ENCODE peak calls at places on chromosome 13, in ten cellular contexts. One of them, this sample, is unnamed.

GRCh38 chr13:111213964-111214726 is 99.0 kb downstream of the ARHGEF7 start:
- DNase-seq in neural crest cell: no peak
- DNase-seq in CD8-positive, alpha-beta T cell: no peak
- DNase-seq in head of caudate nucleus: no peak
- DNase-seq in naive thymus-derived CD8-positive, alpha-beta T cell: no peak
- DNase-seq in NCI-H1092 treated with DMSO at 0.1 percent for 48 hours: peak
- DNase-seq in HTR-8/SVneo: no peak
- DNase-seq in activated T-cell treated with anti-CD3 and anti-CD28 coated beads, Interleukin-2, amount 50 U/mL, for 4 hours: no peak
- DNase-seq in stimulated activated naive CD4-positive, alpha-beta T cell: no peak
- DNase-seq in heart right ventricle: no peak
- DNase-seq in this sample: no peak

GRCh38 chr13:113537909-113538688 is 46.5 kb upstream of the TFDP1 start:
- DNase-seq in neural crest cell: no peak
- DNase-seq in CD8-positive, alpha-beta T cell: no peak
- DNase-seq in head of caudate nucleus: no peak
- DNase-seq in naive thymus-derived CD8-positive, alpha-beta T cell: no peak
- DNase-seq in NCI-H1092 treated with DMSO at 0.1 percent for 48 hours: no peak
- DNase-seq in HTR-8/SVneo: no peak
- DNase-seq in activated T-cell treated with anti-CD3 and anti-CD28 coated beads, Interleukin-2, amount 50 U/mL, for 4 hours: no peak
- DNase-seq in stimulated activated naive CD4-positive, alpha-beta T cell: no peak
- DNase-seq in heart right ventricle: no peak
- DNase-seq in this sample: no peak

GRCh38 chr13:49517461-49517860 is 21.7 kb downstream of the PHF11 start:
- DNase-seq in neural crest cell: peak
- DNase-seq in CD8-positive, alpha-beta T cell: no peak
- DNase-seq in head of caudate nucleus: peak
- DNase-seq in naive thymus-derived CD8-positive, alpha-beta T cell: no peak
- DNase-seq in NCI-H1092 treated with DMSO at 0.1 percent for 48 hours: no peak
- DNase-seq in HTR-8/SVneo: peak
- DNase-seq in activated T-cell treated with anti-CD3 and anti-CD28 coated beads, Interleukin-2, amount 50 U/mL, for 4 hours: no peak
- DNase-seq in stimulated activated naive CD4-positive, alpha-beta T cell: no peak
- DNase-seq in heart right ventricle: peak
- DNase-seq in this sample: no peak

GRCh38 chr13:30752991-30753616 is 17.8 kb downstream of the ALOX5AP start:
- DNase-seq in neural crest cell: no peak
- DNase-seq in CD8-positive, alpha-beta T cell: no peak
- DNase-seq in head of caudate nucleus: no peak
- DNase-seq in naive thymus-derived CD8-positive, alpha-beta T cell: no peak
- DNase-seq in NCI-H1092 treated with DMSO at 0.1 percent for 48 hours: peak
- DNase-seq in HTR-8/SVneo: no peak
- DNase-seq in activated T-cell treated with anti-CD3 and anti-CD28 coated beads, Interleukin-2, amount 50 U/mL, for 4 hours: no peak
- DNase-seq in stimulated activated naive CD4-positive, alpha-beta T cell: no peak
- DNase-seq in heart right ventricle: no peak
- DNase-seq in this sample: no peak

GRCh38 chr13:66353664-66354063 is 876.5 kb downstream of the PCDH9 start:
- DNase-seq in neural crest cell: no peak
- DNase-seq in CD8-positive, alpha-beta T cell: no peak
- DNase-seq in head of caudate nucleus: no peak
- DNase-seq in naive thymus-derived CD8-positive, alpha-beta T cell: no peak
- DNase-seq in NCI-H1092 treated with DMSO at 0.1 percent for 48 hours: peak
- DNase-seq in HTR-8/SVneo: no peak
- DNase-seq in activated T-cell treated with anti-CD3 and anti-CD28 coated beads, Interleukin-2, amount 50 U/mL, for 4 hours: no peak
- DNase-seq in stimulated activated naive CD4-positive, alpha-beta T cell: no peak
- DNase-seq in heart right ventricle: no peak
- DNase-seq in this sample: no peak

GRCh38 chr13:40777166-40777956 is 6.4 kb upstream of the MRPS31 start:
- DNase-seq in neural crest cell: peak
- DNase-seq in CD8-positive, alpha-beta T cell: peak
- DNase-seq in head of caudate nucleus: no peak
- DNase-seq in naive thymus-derived CD8-positive, alpha-beta T cell: no peak
- DNase-seq in NCI-H1092 treated with DMSO at 0.1 percent for 48 hours: peak
- DNase-seq in HTR-8/SVneo: peak
- DNase-seq in activated T-cell treated with anti-CD3 and anti-CD28 coated beads, Interleukin-2, amount 50 U/mL, for 4 hours: no peak
- DNase-seq in stimulated activated naive CD4-positive, alpha-beta T cell: no peak
- DNase-seq in heart right ventricle: no peak
- DNase-seq in this sample: peak

GRCh38 chr13:109427695-109428094 is 358.7 kb downstream of the IRS2 start:
- DNase-seq in neural crest cell: no peak
- DNase-seq in CD8-positive, alpha-beta T cell: no peak
- DNase-seq in head of caudate nucleus: no peak
- DNase-seq in naive thymus-derived CD8-positive, alpha-beta T cell: no peak
- DNase-seq in NCI-H1092 treated with DMSO at 0.1 percent for 48 hours: no peak
- DNase-seq in HTR-8/SVneo: no peak
- DNase-seq in activated T-cell treated with anti-CD3 and anti-CD28 coated beads, Interleukin-2, amount 50 U/mL, for 4 hours: no peak
- DNase-seq in stimulated activated naive CD4-positive, alpha-beta T cell: no peak
- DNase-seq in heart right ventricle: no peak
- DNase-seq in this sample: no peak

GRCh38 chr13:111153977-111154332 is 38.8 kb downstream of the ARHGEF7 start:
- DNase-seq in neural crest cell: no peak
- DNase-seq in CD8-positive, alpha-beta T cell: no peak
- DNase-seq in head of caudate nucleus: peak
- DNase-seq in naive thymus-derived CD8-positive, alpha-beta T cell: no peak
- DNase-seq in NCI-H1092 treated with DMSO at 0.1 percent for 48 hours: no peak
- DNase-seq in HTR-8/SVneo: peak
- DNase-seq in activated T-cell treated with anti-CD3 and anti-CD28 coated beads, Interleukin-2, amount 50 U/mL, for 4 hours: no peak
- DNase-seq in stimulated activated naive CD4-positive, alpha-beta T cell: peak
- DNase-seq in heart right ventricle: peak
- DNase-seq in this sample: no peak

GRCh38 chr13:44822291-44822690 is 167.0 kb downstream of the NUFIP1 start:
- DNase-seq in neural crest cell: no peak
- DNase-seq in CD8-positive, alpha-beta T cell: no peak
- DNase-seq in head of caudate nucleus: no peak
- DNase-seq in naive thymus-derived CD8-positive, alpha-beta T cell: no peak
- DNase-seq in NCI-H1092 treated with DMSO at 0.1 percent for 48 hours: no peak
- DNase-seq in HTR-8/SVneo: no peak
- DNase-seq in activated T-cell treated with anti-CD3 and anti-CD28 coated beads, Interleukin-2, amount 50 U/mL, for 4 hours: no peak
- DNase-seq in stimulated activated naive CD4-positive, alpha-beta T cell: no peak
- DNase-seq in heart right ventricle: no peak
- DNase-seq in this sample: no peak

GRCh38 chr13:48624858-48625257 is 28.9 kb upstream of the CYSLTR2 start:
- DNase-seq in neural crest cell: no peak
- DNase-seq in CD8-positive, alpha-beta T cell: no peak
- DNase-seq in head of caudate nucleus: no peak
- DNase-seq in naive thymus-derived CD8-positive, alpha-beta T cell: no peak
- DNase-seq in NCI-H1092 treated with DMSO at 0.1 percent for 48 hours: no peak
- DNase-seq in HTR-8/SVneo: no peak
- DNase-seq in activated T-cell treated with anti-CD3 and anti-CD28 coated beads, Interleukin-2, amount 50 U/mL, for 4 hours: no peak
- DNase-seq in stimulated activated naive CD4-positive, alpha-beta T cell: no peak
- DNase-seq in heart right ventricle: no peak
- DNase-seq in this sample: no peak

GRCh38 chr13:33514362-33514761 is 228.8 kb upstream of the STARD13 start:
- DNase-seq in neural crest cell: no peak
- DNase-seq in CD8-positive, alpha-beta T cell: no peak
- DNase-seq in head of caudate nucleus: no peak
- DNase-seq in naive thymus-derived CD8-positive, alpha-beta T cell: no peak
- DNase-seq in NCI-H1092 treated with DMSO at 0.1 percent for 48 hours: no peak
- DNase-seq in HTR-8/SVneo: no peak
- DNase-seq in activated T-cell treated with anti-CD3 and anti-CD28 coated beads, Interleukin-2, amount 50 U/mL, for 4 hours: no peak
- DNase-seq in stimulated activated naive CD4-positive, alpha-beta T cell: no peak
- DNase-seq in heart right ventricle: no peak
- DNase-seq in this sample: no peak

GRCh38 chr13:67408823-67409222 is 178.7 kb upstream of the PCDH9 start:
- DNase-seq in neural crest cell: no peak
- DNase-seq in CD8-positive, alpha-beta T cell: no peak
- DNase-seq in head of caudate nucleus: no peak
- DNase-seq in naive thymus-derived CD8-positive, alpha-beta T cell: no peak
- DNase-seq in NCI-H1092 treated with DMSO at 0.1 percent for 48 hours: no peak
- DNase-seq in HTR-8/SVneo: no peak
- DNase-seq in activated T-cell treated with anti-CD3 and anti-CD28 coated beads, Interleukin-2, amount 50 U/mL, for 4 hours: no peak
- DNase-seq in stimulated activated naive CD4-positive, alpha-beta T cell: no peak
- DNase-seq in heart right ventricle: no peak
- DNase-seq in this sample: no peak

GRCh38 chr13:67341406-67341805 is 111.3 kb upstream of the PCDH9 start:
- DNase-seq in neural crest cell: no peak
- DNase-seq in CD8-positive, alpha-beta T cell: no peak
- DNase-seq in head of caudate nucleus: no peak
- DNase-seq in naive thymus-derived CD8-positive, alpha-beta T cell: no peak
- DNase-seq in NCI-H1092 treated with DMSO at 0.1 percent for 48 hours: no peak
- DNase-seq in HTR-8/SVneo: no peak
- DNase-seq in activated T-cell treated with anti-CD3 and anti-CD28 coated beads, Interleukin-2, amount 50 U/mL, for 4 hours: no peak
- DNase-seq in stimulated activated naive CD4-positive, alpha-beta T cell: no peak
- DNase-seq in heart right ventricle: no peak
- DNase-seq in this sample: no peak

GRCh38 chr13:113143466-113144254 is 14.8 kb upstream of the PROZ start:
- DNase-seq in neural crest cell: no peak
- DNase-seq in CD8-positive, alpha-beta T cell: no peak
- DNase-seq in head of caudate nucleus: no peak
- DNase-seq in naive thymus-derived CD8-positive, alpha-beta T cell: no peak
- DNase-seq in NCI-H1092 treated with DMSO at 0.1 percent for 48 hours: no peak
- DNase-seq in HTR-8/SVneo: no peak
- DNase-seq in activated T-cell treated with anti-CD3 and anti-CD28 coated beads, Interleukin-2, amount 50 U/mL, for 4 hours: no peak
- DNase-seq in stimulated activated naive CD4-positive, alpha-beta T cell: no peak
- DNase-seq in heart right ventricle: no peak
- DNase-seq in this sample: no peak

GRCh38 chr13:21522847-21523246 is 63.7 kb upstream of the ZDHHC20 start:
- DNase-seq in neural crest cell: no peak
- DNase-seq in CD8-positive, alpha-beta T cell: no peak
- DNase-seq in head of caudate nucleus: no peak
- DNase-seq in naive thymus-derived CD8-positive, alpha-beta T cell: no peak
- DNase-seq in NCI-H1092 treated with DMSO at 0.1 percent for 48 hours: no peak
- DNase-seq in HTR-8/SVneo: no peak
- DNase-seq in activated T-cell treated with anti-CD3 and anti-CD28 coated beads, Interleukin-2, amount 50 U/mL, for 4 hours: no peak
- DNase-seq in stimulated activated naive CD4-positive, alpha-beta T cell: no peak
- DNase-seq in heart right ventricle: no peak
- DNase-seq in this sample: no peak

GRCh38 chr13:44425041-44425814 is 51.6 kb downstream of the SERP2 start:
- DNase-seq in neural crest cell: no peak
- DNase-seq in CD8-positive, alpha-beta T cell: no peak
- DNase-seq in head of caudate nucleus: no peak
- DNase-seq in naive thymus-derived CD8-positive, alpha-beta T cell: no peak
- DNase-seq in NCI-H1092 treated with DMSO at 0.1 percent for 48 hours: peak
- DNase-seq in HTR-8/SVneo: no peak
- DNase-seq in activated T-cell treated with anti-CD3 and anti-CD28 coated beads, Interleukin-2, amount 50 U/mL, for 4 hours: no peak
- DNase-seq in stimulated activated naive CD4-positive, alpha-beta T cell: no peak
- DNase-seq in heart right ventricle: no peak
- DNase-seq in this sample: peak

GRCh38 chr13:106696719-106697118 is 128.8 kb upstream of the ARGLU1 start:
- DNase-seq in neural crest cell: no peak
- DNase-seq in CD8-positive, alpha-beta T cell: no peak
- DNase-seq in head of caudate nucleus: no peak
- DNase-seq in naive thymus-derived CD8-positive, alpha-beta T cell: no peak
- DNase-seq in NCI-H1092 treated with DMSO at 0.1 percent for 48 hours: no peak
- DNase-seq in HTR-8/SVneo: no peak
- DNase-seq in activated T-cell treated with anti-CD3 and anti-CD28 coated beads, Interleukin-2, amount 50 U/mL, for 4 hours: no peak
- DNase-seq in stimulated activated naive CD4-positive, alpha-beta T cell: no peak
- DNase-seq in heart right ventricle: no peak
- DNase-seq in this sample: no peak

GRCh38 chr13:41017153-41017552 is 2.0 kb downstream of the ELF1 start:
- DNase-seq in neural crest cell: no peak
- DNase-seq in CD8-positive, alpha-beta T cell: no peak
- DNase-seq in head of caudate nucleus: no peak
- DNase-seq in naive thymus-derived CD8-positive, alpha-beta T cell: no peak
- DNase-seq in NCI-H1092 treated with DMSO at 0.1 percent for 48 hours: no peak
- DNase-seq in HTR-8/SVneo: no peak
- DNase-seq in activated T-cell treated with anti-CD3 and anti-CD28 coated beads, Interleukin-2, amount 50 U/mL, for 4 hours: no peak
- DNase-seq in stimulated activated naive CD4-positive, alpha-beta T cell: no peak
- DNase-seq in heart right ventricle: no peak
- DNase-seq in this sample: peak

GRCh38 chr13:47672245-47672975 is 328.7 kb downstream of the SUCLA2 start:
- DNase-seq in neural crest cell: no peak
- DNase-seq in CD8-positive, alpha-beta T cell: no peak
- DNase-seq in head of caudate nucleus: no peak
- DNase-seq in naive thymus-derived CD8-positive, alpha-beta T cell: no peak
- DNase-seq in NCI-H1092 treated with DMSO at 0.1 percent for 48 hours: no peak
- DNase-seq in HTR-8/SVneo: no peak
- DNase-seq in activated T-cell treated with anti-CD3 and anti-CD28 coated beads, Interleukin-2, amount 50 U/mL, for 4 hours: no peak
- DNase-seq in stimulated activated naive CD4-positive, alpha-beta T cell: no peak
- DNase-seq in heart right ventricle: no peak
- DNase-seq in this sample: no peak

GRCh38 chr13:81184556-81185265 is 843.8 kb upstream of the SPRY2 start:
- DNase-seq in neural crest cell: no peak
- DNase-seq in CD8-positive, alpha-beta T cell: no peak
- DNase-seq in head of caudate nucleus: no peak
- DNase-seq in naive thymus-derived CD8-positive, alpha-beta T cell: no peak
- DNase-seq in NCI-H1092 treated with DMSO at 0.1 percent for 48 hours: no peak
- DNase-seq in HTR-8/SVneo: no peak
- DNase-seq in activated T-cell treated with anti-CD3 and anti-CD28 coated beads, Interleukin-2, amount 50 U/mL, for 4 hours: no peak
- DNase-seq in stimulated activated naive CD4-positive, alpha-beta T cell: no peak
- DNase-seq in heart right ventricle: no peak
- DNase-seq in this sample: no peak

GRCh38 chr13:46668302-46668720 is 115.3 kb downstream of the LRCH1 start:
- DNase-seq in neural crest cell: no peak
- DNase-seq in CD8-positive, alpha-beta T cell: no peak
- DNase-seq in head of caudate nucleus: no peak
- DNase-seq in naive thymus-derived CD8-positive, alpha-beta T cell: no peak
- DNase-seq in NCI-H1092 treated with DMSO at 0.1 percent for 48 hours: no peak
- DNase-seq in HTR-8/SVneo: no peak
- DNase-seq in activated T-cell treated with anti-CD3 and anti-CD28 coated beads, Interleukin-2, amount 50 U/mL, for 4 hours: no peak
- DNase-seq in stimulated activated naive CD4-positive, alpha-beta T cell: no peak
- DNase-seq in heart right ventricle: peak
- DNase-seq in this sample: no peak

GRCh38 chr13:114131581-114132418 is 623 bp downstream of the RASA3 start:
- DNase-seq in neural crest cell: no peak
- DNase-seq in CD8-positive, alpha-beta T cell: no peak
- DNase-seq in head of caudate nucleus: no peak
- DNase-seq in naive thymus-derived CD8-positive, alpha-beta T cell: peak
- DNase-seq in NCI-H1092 treated with DMSO at 0.1 percent for 48 hours: peak
- DNase-seq in HTR-8/SVneo: no peak
- DNase-seq in activated T-cell treated with anti-CD3 and anti-CD28 coated beads, Interleukin-2, amount 50 U/mL, for 4 hours: peak
- DNase-seq in stimulated activated naive CD4-positive, alpha-beta T cell: no peak
- DNase-seq in heart right ventricle: no peak
- DNase-seq in this sample: no peak

GRCh38 chr13:73449258-73449657 is 390.5 kb downstream of the KLF5 start:
- DNase-seq in neural crest cell: no peak
- DNase-seq in CD8-positive, alpha-beta T cell: no peak
- DNase-seq in head of caudate nucleus: no peak
- DNase-seq in naive thymus-derived CD8-positive, alpha-beta T cell: no peak
- DNase-seq in NCI-H1092 treated with DMSO at 0.1 percent for 48 hours: no peak
- DNase-seq in HTR-8/SVneo: no peak
- DNase-seq in activated T-cell treated with anti-CD3 and anti-CD28 coated beads, Interleukin-2, amount 50 U/mL, for 4 hours: no peak
- DNase-seq in stimulated activated naive CD4-positive, alpha-beta T cell: no peak
- DNase-seq in heart right ventricle: no peak
- DNase-seq in this sample: no peak

GRCh38 chr13:65456150-65456912 is 1773.8 kb downstream of the PCDH9 start:
- DNase-seq in neural crest cell: no peak
- DNase-seq in CD8-positive, alpha-beta T cell: no peak
- DNase-seq in head of caudate nucleus: no peak
- DNase-seq in naive thymus-derived CD8-positive, alpha-beta T cell: no peak
- DNase-seq in NCI-H1092 treated with DMSO at 0.1 percent for 48 hours: peak
- DNase-seq in HTR-8/SVneo: no peak
- DNase-seq in activated T-cell treated with anti-CD3 and anti-CD28 coated beads, Interleukin-2, amount 50 U/mL, for 4 hours: no peak
- DNase-seq in stimulated activated naive CD4-positive, alpha-beta T cell: no peak
- DNase-seq in heart right ventricle: no peak
- DNase-seq in this sample: no peak

GRCh38 chr13:73793361-73793760 is 340.8 kb downstream of the KLF12 start:
- DNase-seq in neural crest cell: no peak
- DNase-seq in CD8-positive, alpha-beta T cell: no peak
- DNase-seq in head of caudate nucleus: no peak
- DNase-seq in naive thymus-derived CD8-positive, alpha-beta T cell: no peak
- DNase-seq in NCI-H1092 treated with DMSO at 0.1 percent for 48 hours: no peak
- DNase-seq in HTR-8/SVneo: no peak
- DNase-seq in activated T-cell treated with anti-CD3 and anti-CD28 coated beads, Interleukin-2, amount 50 U/mL, for 4 hours: no peak
- DNase-seq in stimulated activated naive CD4-positive, alpha-beta T cell: no peak
- DNase-seq in heart right ventricle: no peak
- DNase-seq in this sample: no peak

GRCh38 chr13:26344980-26345379 is 91.1 kb downstream of the CDK8 start:
- DNase-seq in neural crest cell: no peak
- DNase-seq in CD8-positive, alpha-beta T cell: no peak
- DNase-seq in head of caudate nucleus: no peak
- DNase-seq in naive thymus-derived CD8-positive, alpha-beta T cell: no peak
- DNase-seq in NCI-H1092 treated with DMSO at 0.1 percent for 48 hours: no peak
- DNase-seq in HTR-8/SVneo: no peak
- DNase-seq in activated T-cell treated with anti-CD3 and anti-CD28 coated beads, Interleukin-2, amount 50 U/mL, for 4 hours: no peak
- DNase-seq in stimulated activated naive CD4-positive, alpha-beta T cell: no peak
- DNase-seq in heart right ventricle: no peak
- DNase-seq in this sample: no peak

GRCh38 chr13:94987081-94987480 is 274.7 kb upstream of the SOX21 start:
- DNase-seq in neural crest cell: no peak
- DNase-seq in CD8-positive, alpha-beta T cell: no peak
- DNase-seq in head of caudate nucleus: no peak
- DNase-seq in naive thymus-derived CD8-positive, alpha-beta T cell: no peak
- DNase-seq in NCI-H1092 treated with DMSO at 0.1 percent for 48 hours: no peak
- DNase-seq in HTR-8/SVneo: no peak
- DNase-seq in activated T-cell treated with anti-CD3 and anti-CD28 coated beads, Interleukin-2, amount 50 U/mL, for 4 hours: no peak
- DNase-seq in stimulated activated naive CD4-positive, alpha-beta T cell: no peak
- DNase-seq in heart right ventricle: no peak
- DNase-seq in this sample: no peak

GRCh38 chr13:24100152-24100551 is 60.4 kb upstream of the SPATA13 start:
- DNase-seq in neural crest cell: no peak
- DNase-seq in CD8-positive, alpha-beta T cell: no peak
- DNase-seq in head of caudate nucleus: no peak
- DNase-seq in naive thymus-derived CD8-positive, alpha-beta T cell: no peak
- DNase-seq in NCI-H1092 treated with DMSO at 0.1 percent for 48 hours: no peak
- DNase-seq in HTR-8/SVneo: no peak
- DNase-seq in activated T-cell treated with anti-CD3 and anti-CD28 coated beads, Interleukin-2, amount 50 U/mL, for 4 hours: no peak
- DNase-seq in stimulated activated naive CD4-positive, alpha-beta T cell: no peak
- DNase-seq in heart right ventricle: no peak
- DNase-seq in this sample: no peak